ENCODE peak calls at places on chromosome 6, in five cellular contexts. I, M, U, T and A are unnamed samples.

GRCh38 chr6:148203970-148204369 is 138.7 kb upstream of the SASH1 start:
- DNase-seq in T (no peak), M (no peak), U (peak; percentile 71), I (no peak), A (no peak)

GRCh38 chr6:166317261-166318212 is 9.3 kb upstream of the PRR18 start:
- DNase-seq in U (no peak), T (no peak), M (no peak), I (no peak), A (no peak)

GRCh38 chr6:135904666-135905065 is 53.2 kb downstream of the PDE7B start:
- DNase-seq in T (no peak), I (no peak), M (no peak), U (peak; percentile 45), A (no peak)

GRCh38 chr6:14857501-14857900 is 388.4 kb upstream of the JARID2 start:
- DNase-seq in M (no peak), T (no peak), I (no peak), U (no peak), A (no peak)

GRCh38 chr6:21885532-21886089 is 292.1 kb downstream of the SOX4 start:
- DNase-seq in T (peak; percentile 70), U (peak; percentile 90), M (no peak), I (peak; percentile 45), A (peak; percentile 55)

GRCh38 chr6:138588805-138589434 is 89.6 kb upstream of the NHSL1 start:
- DNase-seq in T (peak; percentile 79), M (peak; percentile 87), I (peak; percentile 74), U (peak; percentile 77), A (peak; percentile 61)

GRCh38 chr6:85498596-85499258 is 48.8 kb downstream of the NT5E start:
- DNase-seq in T (no peak), I (no peak), U (peak; percentile 13), M (no peak), A (no peak)

GRCh38 chr6:31058128-31058894 is 48.0 kb downstream of the MUC22 start:
- DNase-seq in I (peak; percentile 83), U (peak; percentile 96), T (peak; percentile 62), M (peak; percentile 36), A (peak; percentile 42)

GRCh38 chr6:26322645-26323482 is 42.1 kb upstream of the BTN3A2 start:
- DNase-seq in T (peak; percentile 86), M (peak; percentile 90), I (peak; percentile 70), U (peak; percentile 86), A (peak; percentile 48)

GRCh38 chr6:106688177-106688951 is 59.0 kb downstream of the QRSL1 start:
- DNase-seq in T (no peak), M (no peak), U (peak; percentile 25), I (no peak), A (no peak)

GRCh38 chr6:140043357-140043756 is 668.9 kb upstream of the CITED2 start:
- DNase-seq in M (no peak), U (peak; percentile 92), T (peak; percentile 41), I (no peak), A (no peak)

GRCh38 chr6:83867527-83868161 is 8.2 kb downstream of the CYB5R4 start:
- DNase-seq in I (peak; percentile 41), T (peak; percentile 41), U (peak; percentile 100), M (peak; percentile 70), A (no peak)

GRCh38 chr6:41278699-41279405 is 7.6 kb downstream of the TREM1 start:
- DNase-seq in M (peak; percentile 93), T (peak; percentile 89), U (peak; percentile 54), I (peak; percentile 83), A (peak; percentile 64)

GRCh38 chr6:128290221-128290620 is 230.2 kb downstream of the PTPRK start:
- DNase-seq in M (no peak), T (no peak), U (no peak), I (no peak), A (no peak)

GRCh38 chr6:167559675-167560479 is 235.0 kb downstream of the TTLL2 start:
- DNase-seq in M (no peak), I (peak; percentile 39), T (peak; percentile 58), U (no peak), A (no peak)

GRCh38 chr6:70112686-70113570 is 190.0 kb downstream of the COL9A1 start:
- DNase-seq in M (no peak), I (no peak), U (no peak), T (no peak), A (no peak)

GRCh38 chr6:53702316-53702715 is 36.8 kb upstream of the KLHL31 start:
- DNase-seq in T (no peak), I (no peak), U (no peak), M (no peak), A (no peak)

GRCh38 chr6:11778648-11779307 is at the start of gene ADTRP:
- DNase-seq in U (no peak), I (no peak), T (peak; percentile 60), M (no peak), A (no peak)

GRCh38 chr6:74939309-74939708 is 266.5 kb downstream of the COL12A1 start:
- DNase-seq in I (peak; percentile 13), U (no peak), M (no peak), T (no peak), A (no peak)

GRCh38 chr6:64256483-64256882 is 620.9 kb downstream of the PHF3 start:
- DNase-seq in U (no peak), I (no peak), T (no peak), M (no peak), A (no peak)

GRCh38 chr6:11727356-11727755 is 51.2 kb downstream of the ADTRP start:
- DNase-seq in T (no peak), U (no peak), I (no peak), M (no peak), A (no peak)

GRCh38 chr6:19454999-19455392 is 382.2 kb upstream of the ID4 start:
- DNase-seq in U (no peak), M (no peak), T (no peak), I (no peak), A (no peak)

GRCh38 chr6:90650041-90650948 is 63.4 kb upstream of the MAP3K7 start:
- DNase-seq in U (no peak), I (no peak), M (no peak), T (no peak), A (no peak)

GRCh38 chr6:114085206-114085605 is 114.3 kb upstream of the HDAC2 start:
- DNase-seq in M (no peak), T (no peak), I (no peak), U (peak; percentile 61), A (no peak)

GRCh38 chr6:123016431-123017110 is 20.5 kb downstream of the CLVS2 start:
- DNase-seq in U (no peak), I (peak; percentile 37), M (no peak), T (no peak), A (no peak)

GRCh38 chr6:109772961-109773431 is 81.9 kb downstream of the FIG4 start:
- DNase-seq in M (no peak), I (no peak), U (peak; percentile 30), T (no peak), A (no peak)

GRCh38 chr6:151379933-151380847 is 11.2 kb downstream of the ZBTB2 start:
- DNase-seq in I (no peak), T (no peak), U (peak; percentile 57), M (peak; percentile 17), A (no peak)

GRCh38 chr6:78483546-78483945 is 383.8 kb upstream of the IRAK1BP1 start:
- DNase-seq in I (no peak), T (no peak), M (no peak), U (peak; percentile 79), A (no peak)

GRCh38 chr6:4973972-4974885 is 29.6 kb downstream of the RPP40 start:
- DNase-seq in I (peak; percentile 80), M (peak; percentile 85), T (peak; percentile 30), U (peak; percentile 72), A (peak; percentile 32)

GRCh38 chr6:116611020-116611419 is 5.3 kb upstream of the RSPH4A start:
- DNase-seq in I (peak; percentile 47), M (peak; percentile 9), U (no peak), T (no peak), A (no peak)

GRCh38 chr6:116615937-116616756 is at the start of gene RSPH4A:
- DNase-seq in U (peak; percentile 98), T (peak; percentile 96), I (peak; percentile 98), M (peak; percentile 99), A (peak; percentile 82)

DNA sequence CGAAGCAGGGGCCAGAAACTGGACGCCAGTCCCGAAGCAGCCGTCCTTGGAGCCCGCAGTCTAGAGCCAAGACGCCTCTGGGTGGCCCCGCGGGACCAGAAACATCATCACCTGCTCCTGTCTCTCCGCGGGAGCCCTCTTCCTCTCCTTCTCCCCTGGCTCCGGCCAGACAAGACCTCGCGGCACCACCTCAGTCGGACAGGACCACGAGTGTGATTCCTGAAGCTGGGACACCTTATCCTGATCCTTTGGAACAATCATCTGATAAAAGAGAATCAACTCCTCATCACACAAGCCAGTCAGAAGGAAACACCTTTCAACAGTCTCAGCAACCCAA is 446 bp downstream of the RSPH4A start:
- DNase-seq in I (peak; percentile 43), U (peak; percentile 60), T (peak; percentile 36), M (peak; percentile 49), A (peak; percentile 16)
- TF ChIP-seq EZH2phosphoT487 in I (no peak), U (no peak), T (no peak), M (no peak), A (no peak)

DNA sequence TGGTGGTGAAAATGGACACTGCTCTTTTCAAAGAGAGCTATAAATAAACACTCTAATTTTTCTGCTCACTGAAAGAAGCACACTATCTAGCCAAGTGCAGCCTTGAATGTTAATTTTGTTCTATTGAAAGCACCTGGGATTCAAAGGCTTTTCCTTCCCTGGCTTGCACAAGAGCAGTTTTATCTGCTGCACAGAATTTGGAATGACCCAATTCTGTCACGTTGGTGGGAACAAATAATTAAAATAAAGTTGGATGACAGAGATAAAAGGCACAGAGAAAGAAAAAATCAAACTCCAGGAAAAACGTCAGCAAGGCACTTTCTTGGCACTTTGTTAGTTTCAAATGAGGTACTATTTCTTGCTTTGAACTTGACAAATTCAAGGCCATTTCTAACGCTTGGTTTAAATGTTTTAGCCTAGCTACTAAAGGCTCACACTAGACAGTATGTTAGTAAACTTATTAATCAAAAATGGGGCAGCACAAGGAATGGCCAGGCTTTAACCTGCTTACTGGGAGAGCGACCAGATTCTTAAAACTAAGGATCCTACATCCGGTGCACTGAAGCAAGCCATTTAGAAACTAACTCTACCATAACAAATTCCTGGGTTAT is 145.5 kb upstream of the ARG1 start:
- DNase-seq in U (no peak), T (no peak), I (no peak), M (no peak), A (no peak)
- TF ChIP-seq EZH2phosphoT487 in U (no peak), T (no peak), I (no peak), M (no peak), A (no peak)

DNA sequence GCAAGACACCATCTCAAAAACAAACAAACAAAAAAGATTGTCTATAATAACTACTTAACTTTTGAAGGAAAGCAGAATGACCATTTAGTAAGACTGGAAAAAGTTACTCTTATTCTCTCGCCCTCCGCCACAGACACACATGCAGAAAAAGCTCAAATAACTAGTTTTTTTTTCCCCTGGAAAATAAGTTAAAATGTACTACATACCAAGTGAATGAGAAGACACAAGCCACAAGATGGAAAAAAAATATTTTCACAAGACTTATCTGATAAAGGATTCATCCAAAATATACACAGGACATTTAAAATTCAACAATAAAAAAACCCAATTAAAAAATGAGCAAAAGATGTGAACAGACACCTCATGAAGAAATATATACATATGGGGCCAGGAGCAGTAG is 31.9 kb downstream of the NUDT3 start:
- DNase-seq in I (no peak), T (no peak), U (peak; percentile 83), M (no peak), A (no peak)
- TF ChIP-seq EZH2phosphoT487 in I (no peak), T (no peak), U (no peak), M (no peak), A (no peak)

DNA sequence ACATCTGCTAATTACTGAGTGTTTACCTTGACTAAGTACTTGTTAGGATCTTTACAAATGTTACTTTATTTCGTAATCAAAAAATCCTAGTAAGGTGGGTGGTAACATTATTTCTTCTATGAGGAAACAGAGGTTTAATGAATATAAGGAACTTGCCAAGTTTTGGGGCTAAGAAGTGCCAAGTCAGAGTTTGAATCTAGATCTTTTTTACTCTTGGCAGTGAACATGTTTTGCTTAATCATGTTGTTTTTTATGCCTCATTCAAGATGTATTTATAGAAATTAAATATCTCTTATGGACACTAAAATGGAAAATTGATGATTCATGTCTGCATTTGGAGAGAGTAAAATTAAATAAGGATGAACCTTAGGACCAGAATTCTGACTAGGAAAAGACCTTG is 393.7 kb downstream of the UTRN start:
- DNase-seq in T (no peak), I (no peak), M (no peak), U (peak; percentile 78), A (no peak)
- TF ChIP-seq EZH2phosphoT487 in T (no peak), I (no peak), M (no peak), U (no peak), A (no peak)